ENCODE peak calls at places on chromosomes 11 and 22, in four cellular contexts. H is effector memory CD4-positive, alpha-beta T cell; L is A549; E is Caco-2. C is an unnamed sample. For H3K9me3, the result is how much of the 10 kb centered on the place peaks cover.

GRCh38 chr22:21824439-21824912 is 43.0 kb downstream of the MAPK1 start:
- DNase-seq in H (no peak), E (no peak), L (no peak), C (no peak)

GRCh38 chr11:73969991-73970800 is 12.4 kb downstream of the UCP2 start:
- DNase-seq in L (no peak), H (no peak), E (no peak), C (no peak)

GRCh38 chr22:35192121-35192918 is 65.0 kb upstream of the HMGXB4 start:
- DNase-seq in L (peak), H (no peak), E (no peak), C (no peak)

GRCh38 chr22:39434721-39435120 is 22.1 kb upstream of the MGAT3 start:
- DNase-seq in H (no peak), L (no peak), E (no peak), C (no peak)

GRCh38 chr22:26770624-26771023 is 113.2 kb downstream of the MIAT start:
- DNase-seq in H (no peak), E (no peak), L (no peak), C (no peak)

GRCh38 chr11:118914178-118914918 is 11.4 kb downstream of the BCL9L start:
- DNase-seq in L (peak), E (peak), H (peak), C (peak)

GRCh38 chr22:20084547-20085413 is 4.7 kb downstream of the DGCR8 start:
- DNase-seq in H (no peak), L (no peak), E (no peak), C (no peak)

GRCh38 chr22:41862160-41862529 is 29.2 kb downstream of the SREBF2 start:
- DNase-seq in L (no peak), H (no peak), E (no peak), C (peak)

GRCh38 chr22:40728731-40729189 is 49.5 kb downstream of the MCHR1 start:
- DNase-seq in L (no peak), H (peak), E (peak), C (no peak)

GRCh38 chr22:27045103-27045940 is 387.9 kb downstream of the MIAT start:
- DNase-seq in E (no peak), H (no peak), L (peak), C (no peak)

GRCh38 chr11:66857927-66858185 is 992 bp downstream of the LRFN4 start:
- DNase-seq in L (peak), E (no peak), H (no peak), C (no peak)

GRCh38 chr11:120086651-120087050 is 51.3 kb downstream of the TRIM29 start:
- DNase-seq in L (no peak), H (no peak), E (no peak), C (no peak)

GRCh38 chr11:77542296-77542695 is 47.5 kb upstream of the AQP11 start:
- DNase-seq in E (no peak), H (no peak), L (no peak), C (no peak)

GRCh38 chr11:47552086-47552580 is 799 bp downstream of the CELF1 start:
- DNase-seq in E (peak), L (peak), H (no peak), C (no peak)

GRCh38 chr22:50674606-50675552 is 2.3 kb downstream of the SHANK3 start:
- DNase-seq in H (no peak), E (peak), L (peak), C (no peak)

GRCh38 chr11:10374386-10374785 is 69.5 kb downstream of the ADM start:
- DNase-seq in H (no peak), L (no peak), E (no peak), C (no peak)

GRCh38 chr11:2974272-2974671 is 17.9 kb downstream of the NAP1L4 start:
- DNase-seq in H (no peak), E (no peak), L (no peak), C (no peak)

GRCh38 chr22:27170491-27170890 is 513.1 kb downstream of the MIAT start:
- DNase-seq in L (peak), E (no peak), H (no peak), C (no peak)

GRCh38 chr22:49788492-49788891 is 39.2 kb downstream of the BRD1 start:
- DNase-seq in L (no peak), E (no peak), H (no peak), C (no peak)

GRCh38 chr11:76217653-76218160 is 11.4 kb upstream of the WNT11 start:
- DNase-seq in E (no peak), H (no peak), L (no peak), C (no peak)

GRCh38 chr11:24588075-24588474 is 91.2 kb downstream of the LUZP2 start:
- DNase-seq in L (no peak), E (no peak), H (no peak), C (no peak)

GRCh38 chr22:45006101-45006872 is 3.5 kb downstream of the PHF21B start:
- DNase-seq in H (no peak), E (no peak), L (no peak), C (no peak)

GRCh38 chr11:8818421-8818820 is 92.6 kb upstream of the AKIP1 start:
- DNase-seq in L (no peak), E (no peak), H (no peak), C (no peak)

GRCh38 chr11:1041936-1042608 is 5.6 kb upstream of the MUC6 start:
- DNase-seq in H (no peak), L (peak), E (no peak), C (peak)

GRCh38 chr11:86515297-86516094 is 140.8 kb downstream of the CCDC81 start:
- DNase-seq in E (no peak), H (no peak), L (no peak), C (no peak)

GRCh38 chr11:94325681-94326080 is 21.3 kb downstream of the IZUMO1R start:
- DNase-seq in E (no peak), L (peak), H (peak), C (peak)

GRCh38 chr22:23207786-23208325 is 27.5 kb downstream of the BCR start:
- DNase-seq in H (no peak), L (no peak), E (no peak), C (no peak)

GRCh38 chr11:120808616-120809050 is 215.3 kb upstream of the TBCEL start:
- DNase-seq in E (no peak), L (peak), H (no peak), C (no peak)

GRCh38 chr11:32448232-32448631 is 12.9 kb upstream of the WT1 start:
- DNase-seq in H (no peak), E (no peak), L (peak), C (no peak)

GRCh38 chr22:30210235-30210831 is 36.2 kb downstream of the LIF start:
- DNase-seq in L (peak), E (peak), H (no peak), C (no peak)

GRCh38 chr11:82398300-82398815 is 335.3 kb downstream of the FAM181B start:
- DNase-seq in L (no peak), E (no peak), H (no peak), C (no peak)

GRCh38 chr11:59152312-59152967 is 9.8 kb downstream of the FAM111A start:
- DNase-seq in E (no peak), L (no peak), H (no peak), C (no peak)

GRCh38 chr22:33126881-33127280 is 68.7 kb upstream of the SYN3 start:
- DNase-seq in H (no peak), L (peak), E (no peak), C (no peak)

GRCh38 chr22:31089101-31090100 is 8.3 kb downstream of the SMTN start:
- DNase-seq in E (no peak), H (peak), L (peak), C (peak)

GRCh38 chr11:12478743-12479142 is 101.4 kb downstream of the PARVA start:
- DNase-seq in E (no peak), H (no peak), L (no peak), C (no peak)

GRCh38 chr11:109033627-109034340 is 368.9 kb downstream of the DDX10 start:
- DNase-seq in L (no peak), E (no peak), H (no peak), C (no peak)

GRCh38 chr11:32297629-32298028 is 137.7 kb downstream of the WT1 start:
- DNase-seq in H (no peak), L (peak), E (no peak), C (no peak)

GRCh38 chr11:7544021-7544420 is 30.2 kb downstream of the PPFIBP2 start:
- DNase-seq in L (no peak), E (no peak), H (no peak), C (no peak)

GRCh38 chr11:88521354-88522310 is 184.1 kb upstream of the CTSC start:
- DNase-seq in E (no peak), H (no peak), L (no peak), C (no peak)

DNA sequence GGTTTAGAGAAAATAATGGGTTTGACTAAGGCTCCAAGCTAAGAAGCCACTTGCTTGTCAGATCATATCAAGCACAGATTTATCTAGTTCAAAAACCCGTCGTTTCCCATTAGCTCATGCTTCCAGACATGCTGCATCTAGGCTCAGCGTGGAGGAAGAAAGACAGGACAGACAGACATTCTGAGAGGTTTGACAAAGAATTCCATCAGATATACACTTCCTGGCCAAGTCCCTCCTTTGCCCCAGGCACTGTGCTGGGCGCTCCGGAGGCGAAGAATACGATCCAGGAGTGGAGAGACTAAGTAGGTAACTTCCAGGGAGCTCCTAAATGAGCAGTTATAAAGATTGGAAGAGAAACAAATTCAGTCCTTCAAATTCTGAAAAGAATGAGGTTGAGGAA is 76.8 kb downstream of the KCNC1 start:
- DNase-seq in L (no peak), H (no peak), E (no peak), C (no peak)
- H3K9me3 ChIP-seq in L (under half), H (under half), E (under half), C (under half)

GRCh38 chr11:133362156-133362555 is 170.1 kb downstream of the OPCML start:
- DNase-seq in L (no peak), H (no peak), E (no peak), C (no peak)

GRCh38 chr11:133366088-133366487 is 166.2 kb downstream of the OPCML start:
- DNase-seq in H (no peak), L (no peak), E (no peak), C (no peak)

GRCh38 chr11:133362921-133363320 is 169.4 kb downstream of the OPCML start:
- DNase-seq in H (no peak), E (no peak), L (no peak), C (no peak)

GRCh38 chr11:133361689-133361994 is 170.7 kb downstream of the OPCML start:
- DNase-seq in L (no peak), E (no peak), H (no peak), C (no peak)

GRCh38 chr11:133360860-133361688 is 171.2 kb downstream of the OPCML start:
- DNase-seq in E (no peak), L (no peak), H (no peak), C (no peak)
- H3K9me3 ChIP-seq in E (under half), L (under half), H (under half), C (under half)

GRCh38 chr11:55652560-55652959 is 4.4 kb downstream of the OR4S2 start:
- DNase-seq in H (no peak), L (no peak), E (no peak), C (no peak)
- H3K9me3 ChIP-seq in H (under half), L (under half), E (under half), C (under half)

DNA sequence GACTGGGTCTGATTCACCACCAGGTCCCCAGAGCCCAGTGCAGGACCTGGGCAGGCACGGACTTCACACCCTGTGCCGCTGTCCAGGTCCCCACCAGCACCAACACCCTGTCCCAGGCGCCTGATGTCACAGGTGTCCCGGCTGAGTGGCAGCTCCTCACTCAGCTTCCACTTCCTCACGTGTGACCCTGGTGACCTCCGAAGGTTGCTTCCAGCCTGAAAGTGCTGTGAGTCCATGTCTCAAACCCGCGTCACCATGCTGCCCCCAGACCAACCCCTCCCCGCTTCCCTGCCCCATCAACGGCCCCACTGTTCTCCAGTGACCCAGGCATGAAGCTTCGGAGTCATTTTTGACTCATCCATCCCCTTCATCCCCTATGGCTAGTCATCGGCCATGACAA is 25.7 kb upstream of the PICK1 start:
- DNase-seq in E (no peak), L (no peak), H (no peak), C (no peak)
- H3K9me3 ChIP-seq in E (under half), L (under half), H (under half), C (under half)

GRCh38 chr11:132576706-132577105 is 955.6 kb downstream of the OPCML start:
- DNase-seq in H (no peak), L (peak), E (peak), C (no peak)

GRCh38 chr11:132579686-132580085 is 952.6 kb downstream of the OPCML start:
- DNase-seq in L (no peak), H (no peak), E (no peak), C (no peak)
- H3K9me3 ChIP-seq in L (under half), H (under half), E (under half), C (under half)

GRCh38 chr22:47858773-47859306 is 1096.4 kb downstream of the TBC1D22A start:
- DNase-seq in H (no peak), E (no peak), L (no peak), C (no peak)

GRCh38 chr22:47865626-47866025 is 1103.2 kb downstream of the TBC1D22A start:
- DNase-seq in H (no peak), L (no peak), E (no peak), C (no peak)

GRCh38 chr22:47859891-47860290 is 1097.4 kb downstream of the TBC1D22A start:
- DNase-seq in E (no peak), H (no peak), L (no peak), C (no peak)

DNA sequence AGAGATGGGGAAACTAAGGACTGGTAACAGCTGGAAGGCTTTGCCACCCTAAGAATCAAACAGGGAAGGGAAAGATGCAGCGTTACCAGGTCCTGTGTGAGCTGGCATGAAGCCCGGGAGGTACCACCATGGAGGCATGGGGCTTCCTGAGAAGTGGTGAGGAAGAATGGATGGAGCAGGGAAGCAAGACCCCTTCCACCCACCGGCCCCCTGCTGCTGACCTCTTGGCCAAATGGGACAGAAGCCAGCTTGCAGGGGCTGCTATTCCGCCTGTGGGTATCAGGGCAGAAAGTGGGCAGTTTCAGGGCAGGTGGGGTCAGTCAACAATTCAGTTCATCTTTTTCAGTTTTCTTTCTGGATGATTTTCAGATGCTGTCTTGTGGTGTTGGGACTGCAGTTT is 1099.9 kb downstream of the TBC1D22A start:
- DNase-seq in E (no peak), H (no peak), L (no peak), C (no peak)
- H3K9me3 ChIP-seq in E (under half), H (under half), L (under half), C (under half)

C was measured in T-helper 17 cell.